ENCODE peak calls at places on chromosome 4, in five cellular contexts. U is H9, N is endothelial cell, J is upper lobe of right lung, G is astrocyte of the spinal cord. D is an unnamed sample.

GRCh38 chr4:139241086-139241783 is 38.8 kb downstream of the MGARP start:
- DNase-seq in U (peak), N (no peak), J (no peak), G (no peak), D (no peak)

GRCh38 chr4:78775278-78776030 is 696 bp upstream of the BMP2K start:
- DNase-seq in U (peak), N (peak), J (peak), G (peak), D (peak)

GRCh38 chr4:172134536-172134935 is 321.3 kb downstream of the GALNTL6 start:
- DNase-seq in U (no peak), N (no peak), J (no peak), G (no peak), D (no peak)

GRCh38 chr4:166415749-166416148 is 542.7 kb downstream of the TLL1 start:
- DNase-seq in U (no peak), N (no peak), J (no peak), G (no peak), D (no peak)

GRCh38 chr4:65918217-65918616 is 247.9 kb upstream of the EPHA5 start:
- DNase-seq in U (no peak), N (no peak), J (no peak), G (no peak), D (no peak)

GRCh38 chr4:45294464-45294863 is 568.1 kb upstream of the GNPDA2 start:
- DNase-seq in U (no peak), N (no peak), J (no peak), G (no peak), D (no peak)

GRCh38 chr4:40908297-40908696 is 158.5 kb downstream of the NSUN7 start:
- DNase-seq in U (peak), N (no peak), J (peak), G (no peak), D (no peak)

GRCh38 chr4:15011166-15011565 is 8.9 kb downstream of the CPEB2 start:
- DNase-seq in U (no peak), N (no peak), J (no peak), G (no peak), D (no peak)

GRCh38 chr4:153198739-153199138 is 5.5 kb upstream of the TRIM2 start:
- DNase-seq in U (no peak), N (no peak), J (no peak), G (no peak), D (no peak)

GRCh38 chr4:175536852-175537453 is 275.1 kb downstream of the GPM6A start:
- DNase-seq in U (no peak), N (peak), J (no peak), G (peak), D (no peak)

GRCh38 chr4:85783483-85783882 is 308.5 kb downstream of the ARHGAP24 start:
- DNase-seq in U (no peak), N (no peak), J (no peak), G (peak), D (no peak)

GRCh38 chr4:6047130-6047673 is 29.0 kb upstream of the C4orf50 start:
- DNase-seq in U (peak), N (no peak), J (no peak), G (no peak), D (no peak)

GRCh38 chr4:177489847-177490246 is 47.6 kb upstream of the AGA start:
- DNase-seq in U (no peak), N (no peak), J (no peak), G (peak), D (no peak)

GRCh38 chr4:145154573-145154972 is 25.8 kb downstream of the OTUD4 start:
- DNase-seq in U (no peak), N (peak), J (no peak), G (peak), D (no peak)
- TF ChIP-seq CTCF in U (peak), N (peak), J (peak), G (peak), D (no peak)

DNA sequence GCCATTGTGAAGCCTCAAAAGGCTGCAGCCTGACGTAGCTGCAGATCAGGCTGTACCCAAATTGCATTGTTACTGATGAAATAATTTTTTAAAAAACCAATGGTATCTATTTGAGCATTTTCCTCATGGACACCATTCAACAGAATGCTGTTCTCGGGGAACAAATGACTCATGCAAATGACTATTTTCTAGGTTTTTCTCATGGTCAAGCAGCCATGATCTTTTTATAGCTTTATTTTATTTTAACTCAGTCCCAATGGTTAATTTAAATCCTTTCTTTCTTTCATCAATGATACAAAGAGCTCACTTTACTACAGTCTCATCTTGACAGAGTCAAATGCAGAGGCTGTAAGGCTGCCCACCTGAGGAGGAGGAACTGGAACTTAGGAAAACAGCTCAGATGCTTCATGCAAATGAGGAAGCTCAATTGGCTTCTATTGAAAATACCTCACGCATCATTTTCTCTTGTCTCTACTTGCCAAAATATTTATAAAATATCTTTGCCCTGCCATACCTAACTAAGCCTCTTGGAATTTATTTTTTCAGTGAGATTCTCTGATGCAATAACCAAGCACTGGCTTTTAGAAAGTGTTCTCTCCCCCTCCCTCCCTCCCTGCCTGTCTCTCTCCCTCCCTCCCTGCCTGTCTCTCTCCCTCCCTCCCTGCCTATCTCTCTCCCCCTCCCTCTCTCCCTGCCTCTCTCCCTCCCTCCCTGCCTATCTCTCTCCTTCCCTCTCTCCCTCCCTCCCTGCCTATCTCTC is 81.0 kb downstream of the SORBS2 start:
- DNase-seq in U (no peak), N (no peak), J (no peak), G (peak), D (no peak)
- TF ChIP-seq CTCF in U (no peak), N (no peak), J (peak), G (no peak), D (no peak)

DNA sequence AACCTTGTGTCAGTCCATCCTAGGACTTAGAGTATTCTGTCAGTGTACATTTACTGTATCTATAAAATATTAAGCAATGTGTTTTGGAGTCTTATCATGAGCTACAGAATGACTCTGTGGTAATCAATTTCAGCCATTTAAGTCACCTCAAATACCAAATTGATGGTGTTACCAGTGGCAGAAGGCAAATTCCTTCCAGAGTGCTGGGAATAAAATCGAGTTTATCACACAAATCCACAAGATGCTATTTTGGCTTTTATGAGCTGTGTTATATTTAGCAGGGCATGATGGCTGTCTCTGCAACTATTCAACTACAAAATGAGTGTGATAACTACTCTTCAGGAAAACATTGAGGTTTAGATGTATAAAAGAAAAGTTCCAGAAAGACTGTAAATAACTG is 78.1 kb downstream of the AREG start:
- DNase-seq in U (no peak), N (no peak), J (no peak), G (no peak), D (no peak)
- TF ChIP-seq CTCF in U (no peak), N (no peak), J (no peak), G (no peak), D (no peak)

GRCh38 chr4:8320386-8320750 is 50.8 kb downstream of the HTRA3 start:
- DNase-seq in U (peak), N (no peak), J (peak), G (no peak), D (no peak)
- TF ChIP-seq CTCF in U (peak), N (no peak), J (no peak), G (peak), D (no peak)

DNA sequence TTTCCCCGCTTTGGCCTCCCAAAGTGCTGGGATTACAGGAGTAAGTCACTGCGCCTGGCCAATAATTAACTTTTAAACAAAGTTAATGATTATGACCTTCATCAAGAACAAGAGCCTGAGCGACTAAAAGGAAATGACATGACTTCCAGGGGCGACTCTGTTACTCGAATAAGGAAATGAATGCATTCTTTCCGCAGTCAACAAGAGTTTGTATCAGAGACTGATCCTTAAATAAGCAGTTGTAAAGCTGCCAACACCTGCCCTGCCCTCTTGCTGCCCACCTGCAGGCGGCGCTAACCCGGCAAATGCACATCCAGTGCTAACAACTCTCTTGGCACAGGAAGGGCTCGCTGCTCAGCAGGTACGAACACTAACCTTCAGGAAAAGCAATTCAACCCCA is 27.3 kb downstream of the WDR1 start:
- DNase-seq in U (peak), N (peak), J (peak), G (no peak), D (no peak)
- TF ChIP-seq CTCF in U (peak), N (peak), J (peak), G (peak), D (peak)

GRCh38 chr4:2077537-2078460 is 18.7 kb downstream of the NAT8L start:
- DNase-seq in U (peak), N (no peak), J (peak), G (no peak), D (no peak)
- TF ChIP-seq CTCF in U (no peak), N (no peak), J (no peak), G (no peak), D (no peak)